ENCODE peak calls at places on chromosomes 12 and 14, in four cellular contexts. S is tibial artery, T is foreskin keratinocyte, I is tibial nerve. U is an unnamed sample.
A peak's percentile ranks its signal among the peaks of the same experiment; 100 is the strongest.

GRCh38 chr12:69821441-69822204 is 3.4 kb upstream of the MYRFL start:
- DNase-seq in T (peak; percentile 57), I (no peak), S (no peak), U (no peak)

GRCh38 chr14:33467967-33468366 is 482.9 kb downstream of the EGLN3 start:
- DNase-seq in T (no peak), I (no peak), S (no peak), U (no peak)

GRCh38 chr12:39605501-39605900 is 14.1 kb downstream of the ABCD2 start:
- DNase-seq in S (no peak), T (peak; percentile 78), I (no peak), U (no peak)

GRCh38 chr12:3084742-3085141 is 7.6 kb downstream of the TSPAN9 start:
- DNase-seq in T (no peak), I (no peak), S (no peak), U (no peak)

GRCh38 chr14:28635387-28635786 is 131.2 kb upstream of the FOXG1 start:
- DNase-seq in T (peak; percentile 22), I (no peak), S (no peak), U (peak; percentile 2)

GRCh38 chr14:89344871-89345270 is 72.2 kb downstream of the FOXN3 start:
- DNase-seq in I (no peak), S (no peak), T (no peak), U (no peak)

GRCh38 chr12:49959570-49960473 is 1.9 kb upstream of the AQP5 start:
- DNase-seq in I (no peak), S (no peak), T (no peak), U (no peak)

GRCh38 chr12:105931762-105932587 is 206.8 kb downstream of the NUAK1 start:
- DNase-seq in T (peak; percentile 68), I (no peak), S (no peak), U (no peak)

GRCh38 chr14:69712637-69713088 is 54.3 kb upstream of the SRSF5 start:
- DNase-seq in I (no peak), T (peak; percentile 61), S (no peak), U (peak; percentile 75)

GRCh38 chr12:86052921-86053320 is 178.8 kb downstream of the NTS start:
- DNase-seq in T (no peak), S (no peak), I (no peak), U (no peak)

GRCh38 chr12:62347922-62348650 is 87.9 kb downstream of the USP15 start:
- DNase-seq in T (no peak), I (no peak), S (no peak), U (no peak)

GRCh38 chr14:66508846-66509621 is 1.1 kb downstream of the GPHN start:
- DNase-seq in I (peak; percentile 27), T (peak; percentile 44), S (peak; percentile 72), U (peak; percentile 29)

GRCh38 chr12:95173392-95174251 is 43.6 kb downstream of the FGD6 start:
- DNase-seq in S (no peak), I (peak; percentile 66), T (peak; percentile 95), U (peak; percentile 43)

GRCh38 chr14:35965425-35965824 is 139.3 kb downstream of the BRMS1L start:
- DNase-seq in S (no peak), I (no peak), T (no peak), U (no peak)

GRCh38 chr12:20212036-20212435 is 156.3 kb upstream of the PDE3A start:
- DNase-seq in T (no peak), I (no peak), S (no peak), U (peak; percentile 3)

GRCh38 chr12:93968928-93969327 is 179.4 kb upstream of the PLXNC1 start:
- DNase-seq in S (no peak), T (no peak), I (no peak), U (no peak)

GRCh38 chr12:56082967-56083366 is 3.0 kb downstream of the ERBB3 start:
- DNase-seq in I (no peak), T (no peak), S (no peak), U (no peak)

GRCh38 chr12:49264466-49264872 is 413 bp upstream of the TUBA1C start:
- DNase-seq in S (no peak), I (no peak), T (peak; percentile 69), U (no peak)

GRCh38 chr14:70416717-70417349 is at the start of gene SYNJ2BP:
- DNase-seq in I (peak; percentile 15), T (peak; percentile 86), S (peak; percentile 79), U (peak; percentile 93)

GRCh38 chr12:78878447-78878846 is 13.9 kb downstream of the SYT1 start:
- DNase-seq in T (no peak), I (no peak), S (no peak), U (no peak)

GRCh38 chr12:21330682-21331253 is 3.9 kb downstream of the SLCO1A2 start:
- DNase-seq in T (peak; percentile 17), S (no peak), I (no peak), U (no peak)

GRCh38 chr12:92502417-92503028 is 200.3 kb upstream of the PLEKHG7 start:
- DNase-seq in T (no peak), I (no peak), S (no peak), U (no peak)

GRCh38 chr12:75208851-75209781 is 523 bp downstream of the KCNC2 start:
- DNase-seq in T (peak; percentile 17), I (no peak), S (no peak), U (no peak)

GRCh38 chr14:106276326-106277267 is 750.2 kb downstream of the TMEM121 start:
- DNase-seq in T (no peak), S (no peak), I (no peak), U (no peak)

GRCh38 chr12:125518074-125518473 is 452.8 kb downstream of the AACS start:
- DNase-seq in T (no peak), S (no peak), I (no peak), U (no peak)

GRCh38 chr12:7832059-7832696 is 40.5 kb downstream of the SLC2A14 start:
- DNase-seq in I (no peak), T (peak; percentile 40), S (no peak), U (peak; percentile 35)

GRCh38 chr12:89783321-89784060 is 74.9 kb upstream of the ATP2B1 start:
- DNase-seq in T (no peak), S (no peak), I (no peak), U (no peak)

GRCh38 chr12:51421266-51421884 is 3.3 kb upstream of the SLC4A8 start:
- DNase-seq in I (no peak), S (no peak), T (peak; percentile 43), U (peak; percentile 80)

GRCh38 chr12:131947482-131948027 is 2.2 kb upstream of the EP400 start:
- DNase-seq in S (peak; percentile 46), T (no peak), I (no peak), U (no peak)

GRCh38 chr12:124497039-124497438 is 70.4 kb downstream of the NCOR2 start:
- DNase-seq in T (no peak), I (no peak), S (no peak), U (no peak)
- H3K4me1 ChIP-seq in T (peaks cover 27% of the 10 kb centered on the region), I (peaks cover 99% of the 10 kb centered on the region), S (peaks cover 79% of the 10 kb centered on the region), U (no peaks in the 10 kb centered on the region)

GRCh38 chr14:99538275-99538674 is 57.1 kb downstream of the CCNK start:
- DNase-seq in I (no peak), T (no peak), S (no peak), U (no peak)
- H3K4me1 ChIP-seq in I (no peaks in the 10 kb centered on the region), T (peaks cover 12% of the 10 kb centered on the region), S (peaks cover 9% of the 10 kb centered on the region), U (peaks cover 2% of the 10 kb centered on the region)

GRCh38 chr12:48027183-48028002 is 23.1 kb upstream of the COL2A1 start:
- DNase-seq in I (no peak), S (no peak), T (no peak), U (peak; percentile 62)

GRCh38 chr12:48026081-48026827 is 22.0 kb upstream of the COL2A1 start:
- DNase-seq in I (no peak), S (no peak), T (no peak), U (no peak)

GRCh38 chr12:48029811-48030650 is 25.8 kb upstream of the COL2A1 start:
- DNase-seq in T (no peak), I (no peak), S (no peak), U (peak; percentile 14)

GRCh38 chr12:48029401-48029770 is 25.1 kb upstream of the COL2A1 start:
- DNase-seq in I (no peak), S (no peak), T (no peak), U (no peak)

GRCh38 chr12:48028541-48029400 is 24.5 kb upstream of the COL2A1 start:
- DNase-seq in I (no peak), S (no peak), T (no peak), U (no peak)
- H3K4me1 ChIP-seq in I (no peaks in the 10 kb centered on the region), S (no peaks in the 10 kb centered on the region), T (no peaks in the 10 kb centered on the region), U (no peaks in the 10 kb centered on the region)

DNA sequence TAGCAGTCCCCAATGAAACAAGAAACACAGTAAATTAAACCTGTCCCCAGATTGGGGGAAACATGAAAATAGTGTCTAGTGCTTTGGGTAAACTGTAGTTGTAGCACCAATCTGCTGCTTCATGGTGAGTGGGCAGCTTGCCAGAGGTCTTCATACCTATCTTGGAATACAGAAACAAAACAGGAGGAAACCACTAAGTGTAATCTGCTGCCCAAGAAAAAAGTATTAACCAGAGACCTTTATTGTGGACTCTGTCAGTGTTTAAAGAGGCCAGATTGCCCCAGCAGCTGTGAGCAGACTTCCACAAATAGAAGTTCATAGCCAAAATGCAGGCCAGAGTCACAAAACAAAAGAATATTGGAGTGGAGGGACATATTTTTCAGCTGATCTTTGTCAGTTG is 2.3 kb downstream of the ISCU start:
- DNase-seq in I (no peak), T (no peak), S (peak; percentile 47), U (no peak)
- H3K4me1 ChIP-seq in I (peaks cover 59% of the 10 kb centered on the region), T (peaks cover 9% of the 10 kb centered on the region), S (peaks cover 31% of the 10 kb centered on the region), U (peaks cover 5% of the 10 kb centered on the region)

GRCh38 chr14:104788873-104789663 is 6.5 kb downstream of the AKT1 start:
- DNase-seq in I (no peak), S (no peak), T (no peak), U (no peak)
- H3K4me1 ChIP-seq in I (peaks cover 99% of the 10 kb centered on the region), S (peaks cover 96% of the 10 kb centered on the region), T (no peaks in the 10 kb centered on the region), U (no peaks in the 10 kb centered on the region)

GRCh38 chr12:67514502-67514901 is 134.0 kb upstream of the DYRK2 start:
- DNase-seq in S (no peak), T (no peak), I (no peak), U (no peak)
- H3K4me1 ChIP-seq in S (peaks cover 31% of the 10 kb centered on the region), T (peaks cover 7% of the 10 kb centered on the region), I (peaks cover 24% of the 10 kb centered on the region), U (peaks cover 6% of the 10 kb centered on the region)

U was measured in small intestine.